ENCODE peak calls at places on chromosomes 1 and 21, in nine cellular contexts. T is omental fat pad; H is EH; V is GF-D8; M is stimulated activated CD8-positive, alpha-beta memory T cell treated with anti-CD3 and anti-CD28 coated beads, Interleukin-12 subunit alpha, Interleukin-12 subunit beta, amount 100 ng/mL, for 1 hour; K is mesothelial cell of epicardium; N is AG08396; C is GM20000; A is stimulated activated CD4-positive, alpha-beta T cell treated with anti-CD3 and anti-CD28 coated beads, TNF-alpha, amount 100 ng/mL, for 4 hours. X is an unnamed sample.

GRCh38 chr1:80375662-80376061 is 1369.1 kb upstream of the ADGRL4 start:
- DNase-seq in H (peak), C (no peak), T (no peak), M (no peak), K (no peak), V (no peak), N (peak), A (no peak), X (peak)

GRCh38 chr1:178501705-178502329 is 5.1 kb upstream of the CLEC20A start:
- DNase-seq in M (peak), C (peak), H (peak), V (no peak), A (peak), K (peak), T (peak), N (peak), X (peak)

GRCh38 chr1:14826172-14826636 is 227.7 kb downstream of the KAZN start:
- DNase-seq in C (no peak), K (no peak), V (no peak), N (peak), H (peak), T (no peak), M (no peak), A (no peak), X (peak)

GRCh38 chr1:54968581-54968980 is 11.8 kb upstream of the TMEM61 start:
- DNase-seq in V (no peak), K (no peak), N (no peak), C (no peak), A (no peak), M (no peak), T (no peak), H (no peak), X (no peak)

GRCh38 chr1:169363046-169363756 is 4.4 kb downstream of the NME7 start:
- DNase-seq in N (peak), C (peak), K (no peak), M (no peak), V (no peak), A (no peak), H (peak), T (no peak), X (peak)

GRCh38 chr1:72282271-72282656 is at the start of gene NEGR1:
- DNase-seq in C (peak), H (peak), V (no peak), A (no peak), K (peak), N (peak), T (no peak), M (no peak), X (peak)

GRCh38 chr1:45995298-45995697 is 137.1 kb downstream of the PIK3R3 start:
- DNase-seq in V (no peak), K (no peak), T (no peak), M (no peak), A (no peak), N (no peak), C (no peak), H (no peak), X (no peak)

GRCh38 chr21:44969965-44970755 is 30.3 kb downstream of the SLX9 start:
- DNase-seq in C (no peak), H (peak), N (no peak), V (no peak), T (no peak), A (no peak), K (no peak), M (no peak), X (no peak)

GRCh38 chr1:226827458-226827857 is 43.0 kb upstream of the PSEN2 start:
- DNase-seq in M (no peak), V (peak), H (peak), C (no peak), K (no peak), A (no peak), N (no peak), T (no peak), X (peak)

GRCh38 chr1:93672477-93673158 is 9.0 kb downstream of the BCAR3 start:
- DNase-seq in V (no peak), H (no peak), T (no peak), C (no peak), M (no peak), N (no peak), K (no peak), A (no peak), X (no peak)

GRCh38 chr21:46183910-46184624 is at the start of gene SPATC1L:
- DNase-seq in A (no peak), C (peak), V (no peak), M (peak), N (peak), K (peak), T (no peak), H (peak), X (peak)

GRCh38 chr21:43289966-43290365 is 121.2 kb downstream of the CRYAA start:
- DNase-seq in M (no peak), T (no peak), H (no peak), N (no peak), K (no peak), V (no peak), A (no peak), C (no peak), X (no peak)

GRCh38 chr1:214532070-214532469 is 19.3 kb downstream of the PTPN14 start:
- DNase-seq in V (no peak), N (no peak), M (no peak), H (no peak), C (no peak), K (no peak), T (no peak), A (no peak), X (no peak)

GRCh38 chr1:207241164-207241934 is 80.1 kb upstream of the CD55 start:
- DNase-seq in V (no peak), A (no peak), K (no peak), H (no peak), T (no peak), M (no peak), C (no peak), N (no peak), X (peak)

GRCh38 chr21:44778983-44779382 is 22.6 kb downstream of the UBE2G2 start:
- DNase-seq in A (no peak), H (no peak), N (no peak), M (no peak), V (no peak), K (no peak), C (no peak), T (no peak), X (no peak)

GRCh38 chr1:179166663-179167417 is 62.6 kb downstream of the ABL2 start:
- DNase-seq in V (no peak), K (no peak), N (no peak), M (no peak), T (no peak), A (no peak), H (peak), C (no peak), X (peak)

GRCh38 chr1:200699871-200700270 is 30.2 kb upstream of the DDX59 start:
- DNase-seq in K (no peak), H (peak), C (no peak), N (peak), V (no peak), T (no peak), M (no peak), A (no peak), X (peak)

GRCh38 chr1:247111636-247112478 is 7.7 kb upstream of the ZNF669 start:
- DNase-seq in A (no peak), V (no peak), C (peak), T (no peak), N (peak), H (peak), M (no peak), K (peak), X (peak)

GRCh38 chr1:33634806-33635205 is 162.4 kb downstream of the ZSCAN20 start:
- DNase-seq in A (no peak), C (peak), V (no peak), K (no peak), M (no peak), T (no peak), H (peak), N (peak), X (peak)

GRCh38 chr1:181044449-181044966 is 10.7 kb downstream of the MR1 start:
- DNase-seq in K (no peak), A (no peak), V (no peak), N (no peak), M (no peak), C (peak), H (no peak), T (no peak), X (peak)

GRCh38 chr1:222833484-222833883 is 18.6 kb downstream of the DISP1 start:
- DNase-seq in V (no peak), H (no peak), A (no peak), C (no peak), N (no peak), M (no peak), T (no peak), K (no peak), X (no peak)

GRCh38 chr1:172399369-172400072 is 21.0 kb upstream of the C1orf105 start:
- DNase-seq in V (no peak), H (peak), C (peak), N (peak), A (no peak), T (no peak), K (no peak), M (no peak), X (peak)

GRCh38 chr1:151616505-151616849 is 4.6 kb downstream of the SNX27 start:
- DNase-seq in K (no peak), C (no peak), T (no peak), N (no peak), M (no peak), H (peak), V (no peak), A (no peak), X (peak)

GRCh38 chr1:231011963-231012362 is 28.1 kb downstream of the FAM89A start:
- DNase-seq in N (no peak), V (no peak), C (no peak), H (no peak), T (no peak), A (no peak), K (no peak), M (no peak), X (no peak)

GRCh38 chr1:96752394-96752793 is 30.8 kb downstream of the PTBP2 start:
- DNase-seq in A (no peak), H (no peak), V (no peak), K (no peak), M (no peak), T (no peak), N (no peak), C (no peak), X (no peak)

GRCh38 chr1:1175221-1176062 is 1.8 kb downstream of the TTLL10 start:
- DNase-seq in K (no peak), V (no peak), T (no peak), H (no peak), M (no peak), C (peak), N (no peak), A (no peak), X (no peak)

GRCh38 chr1:156706647-156707008 is 1.2 kb upstream of the CRABP2 start:
- DNase-seq in A (no peak), H (peak), V (no peak), N (peak), T (no peak), M (no peak), C (no peak), K (peak), X (peak)

GRCh38 chr1:117061986-117062415 is 1.9 kb downstream of the TTF2 start:
- DNase-seq in N (peak), T (no peak), A (no peak), V (no peak), K (no peak), C (peak), M (no peak), H (peak), X (peak)

GRCh38 chr21:44353200-44353970 is at the start of gene TRPM2:
- DNase-seq in M (no peak), A (no peak), C (peak), V (peak), N (no peak), H (no peak), T (no peak), K (no peak), X (peak)

GRCh38 chr21:45178971-45179370 is 104.6 kb downstream of the ADARB1 start:
- DNase-seq in V (no peak), C (no peak), M (no peak), N (no peak), H (no peak), A (no peak), K (no peak), T (no peak), X (no peak)

GRCh38 chr21:14901482-14901958 is 163.3 kb downstream of the NRIP1 start:
- DNase-seq in C (peak), A (no peak), N (no peak), K (no peak), V (no peak), T (no peak), H (peak), M (no peak), X (peak)

GRCh38 chr21:37198989-37199924 is 67.9 kb downstream of the VPS26C start:
- DNase-seq in N (peak), T (no peak), A (no peak), M (no peak), V (no peak), K (no peak), C (no peak), H (peak), X (peak)

GRCh38 chr1:50812346-50812745 is 147.7 kb downstream of the FAF1 start:
- DNase-seq in M (no peak), N (no peak), K (no peak), C (no peak), V (no peak), A (no peak), H (no peak), T (no peak), X (no peak)

X was measured in choroid plexus epithelial cell.